ENCODE peak calls at places on chromosome 2, in ten cellular contexts. One of them, this sample, is unnamed. For H3K4me1, the result is how much of the 10 kb centered on the place peaks cover.

GRCh38 chr2:230226090-230226551 is 585 bp downstream of the SP140 start:
- DNase-seq in IMR-90: no peak
- DNase-seq in HepG2: no peak
- DNase-seq in NT2/D1: no peak
- DNase-seq in lower lobe of right lung: no peak
- DNase-seq in small intestine: peak
- DNase-seq in A673: no peak
- DNase-seq in breast epithelium: no peak
- DNase-seq in sigmoid colon: no peak
- DNase-seq in PC-9: no peak
- DNase-seq in this sample: no peak

GRCh38 chr2:166112193-166112605 is 15.6 kb downstream of the SCN1A start:
- DNase-seq in IMR-90: peak
- DNase-seq in NT2/D1: no peak
- DNase-seq in sigmoid colon: no peak
- DNase-seq in small intestine: no peak
- DNase-seq in PC-9: no peak
- DNase-seq in A673: no peak
- DNase-seq in lower lobe of right lung: no peak
- DNase-seq in breast epithelium: no peak
- DNase-seq in HepG2: no peak
- DNase-seq in this sample: no peak

GRCh38 chr2:113977660-113978523 is 88.0 kb downstream of the ACTR3 start:
- DNase-seq in breast epithelium: no peak
- DNase-seq in sigmoid colon: no peak
- DNase-seq in A673: peak
- DNase-seq in PC-9: peak
- DNase-seq in HepG2: peak
- DNase-seq in small intestine: peak
- DNase-seq in IMR-90: peak
- DNase-seq in lower lobe of right lung: no peak
- DNase-seq in NT2/D1: peak
- DNase-seq in this sample: no peak

GRCh38 chr2:99701503-99701902 is 211.7 kb upstream of the REV1 start:
- DNase-seq in small intestine: no peak
- DNase-seq in A673: no peak
- DNase-seq in IMR-90: peak
- DNase-seq in breast epithelium: no peak
- DNase-seq in lower lobe of right lung: no peak
- DNase-seq in HepG2: no peak
- DNase-seq in sigmoid colon: no peak
- DNase-seq in NT2/D1: no peak
- DNase-seq in PC-9: no peak
- DNase-seq in this sample: no peak

GRCh38 chr2:191155608-191156071 is 4.8 kb upstream of the STAT4 start:
- DNase-seq in A673: peak
- DNase-seq in IMR-90: peak
- DNase-seq in NT2/D1: no peak
- DNase-seq in PC-9: no peak
- DNase-seq in small intestine: peak
- DNase-seq in lower lobe of right lung: no peak
- DNase-seq in HepG2: no peak
- DNase-seq in breast epithelium: no peak
- DNase-seq in sigmoid colon: no peak
- DNase-seq in this sample: no peak

GRCh38 chr2:121346886-121347285 is 61.9 kb upstream of the TFCP2L1 start:
- DNase-seq in small intestine: no peak
- DNase-seq in lower lobe of right lung: no peak
- DNase-seq in IMR-90: no peak
- DNase-seq in HepG2: no peak
- DNase-seq in NT2/D1: no peak
- DNase-seq in breast epithelium: no peak
- DNase-seq in A673: no peak
- DNase-seq in PC-9: no peak
- DNase-seq in sigmoid colon: peak
- DNase-seq in this sample: no peak

GRCh38 chr2:9440058-9440727 is 16.7 kb downstream of the CPSF3 start:
- DNase-seq in HepG2: no peak
- DNase-seq in lower lobe of right lung: no peak
- DNase-seq in small intestine: no peak
- DNase-seq in PC-9: no peak
- DNase-seq in A673: no peak
- DNase-seq in breast epithelium: no peak
- DNase-seq in sigmoid colon: no peak
- DNase-seq in IMR-90: peak
- DNase-seq in NT2/D1: no peak
- DNase-seq in this sample: no peak

GRCh38 chr2:128280901-128281321 is 37.8 kb downstream of the HS6ST1 start:
- DNase-seq in NT2/D1: no peak
- DNase-seq in small intestine: no peak
- DNase-seq in A673: no peak
- DNase-seq in IMR-90: no peak
- DNase-seq in lower lobe of right lung: peak
- DNase-seq in sigmoid colon: peak
- DNase-seq in PC-9: no peak
- DNase-seq in breast epithelium: peak
- DNase-seq in HepG2: no peak
- DNase-seq in this sample: peak

DNA sequence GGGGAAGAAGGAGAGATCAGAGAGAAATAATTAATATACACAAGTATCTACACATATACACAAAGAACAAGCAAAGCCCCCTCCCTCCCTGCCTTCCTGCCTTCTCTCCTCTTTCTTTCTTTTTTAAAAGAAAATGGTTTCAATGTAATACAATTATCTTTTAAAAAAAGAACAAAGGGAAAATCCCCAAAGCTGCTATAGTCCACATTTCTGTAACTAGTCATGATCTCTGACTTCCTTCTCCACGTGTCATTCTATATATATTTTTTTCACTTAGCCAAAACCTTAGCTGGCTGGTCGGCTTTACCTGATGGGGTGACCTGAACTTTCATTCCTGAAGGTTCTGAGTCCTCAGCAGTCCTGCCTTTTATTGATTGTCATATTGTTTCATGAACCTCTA is 44.3 kb downstream of the MAP3K20 start:
- DNase-seq in small intestine: no peak
- DNase-seq in HepG2: no peak
- DNase-seq in IMR-90: no peak
- DNase-seq in PC-9: no peak
- DNase-seq in A673: no peak
- DNase-seq in breast epithelium: no peak
- DNase-seq in NT2/D1: no peak
- DNase-seq in sigmoid colon: no peak
- DNase-seq in lower lobe of right lung: no peak
- DNase-seq in this sample: no peak
- H3K4me1 ChIP-seq in small intestine: under half
- H3K4me1 ChIP-seq in HepG2: under half
- H3K4me1 ChIP-seq in IMR-90: under half
- H3K4me1 ChIP-seq in PC-9: under half
- H3K4me1 ChIP-seq in A673: under half
- H3K4me1 ChIP-seq in breast epithelium: under half
- H3K4me1 ChIP-seq in NT2/D1: under half
- H3K4me1 ChIP-seq in sigmoid colon: under half
- H3K4me1 ChIP-seq in lower lobe of right lung: under half
- H3K4me1 ChIP-seq in this sample: under half

DNA sequence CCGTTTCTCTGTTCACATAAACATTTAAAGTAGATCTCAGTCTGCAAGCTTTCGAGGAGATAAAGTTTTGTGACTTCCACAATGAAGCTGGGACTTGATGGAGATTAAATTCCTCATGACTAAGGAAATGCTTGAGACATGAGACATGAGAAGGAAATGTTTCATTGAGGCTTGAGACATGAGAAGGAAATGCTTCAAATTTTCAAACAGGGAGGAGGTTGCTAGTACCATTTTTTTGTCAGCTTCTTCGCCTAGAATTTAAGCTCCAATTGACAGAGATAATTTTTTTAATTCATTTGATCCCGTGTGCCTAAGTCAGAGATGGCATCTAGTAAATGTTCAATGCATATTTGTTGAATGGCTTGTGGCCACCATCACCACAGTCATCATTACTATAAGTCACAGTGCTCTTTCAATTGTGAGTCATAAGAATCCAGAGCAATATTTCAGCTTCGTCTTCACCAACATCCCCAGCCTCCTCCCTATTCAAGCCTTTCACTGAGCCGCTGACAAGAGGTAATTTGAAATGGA is 543 bp upstream of the MARCHF4 start:
- DNase-seq in A673: peak
- DNase-seq in small intestine: no peak
- DNase-seq in IMR-90: peak
- DNase-seq in sigmoid colon: no peak
- DNase-seq in lower lobe of right lung: no peak
- DNase-seq in HepG2: no peak
- DNase-seq in breast epithelium: no peak
- DNase-seq in NT2/D1: no peak
- DNase-seq in PC-9: peak
- DNase-seq in this sample: no peak
- H3K4me3 ChIP-seq in A673: peak
- H3K4me3 ChIP-seq in small intestine: no peak
- H3K4me3 ChIP-seq in IMR-90: peak
- H3K4me3 ChIP-seq in sigmoid colon: no peak
- H3K4me3 ChIP-seq in lower lobe of right lung: no peak
- H3K4me3 ChIP-seq in HepG2: no peak
- H3K4me3 ChIP-seq in breast epithelium: no peak
- H3K4me3 ChIP-seq in NT2/D1: peak
- H3K4me3 ChIP-seq in PC-9: peak
- H3K4me3 ChIP-seq in this sample: no peak

GRCh38 chr2:43393918-43394317 is 167.5 kb upstream of the ZFP36L2 start:
- DNase-seq in sigmoid colon: no peak
- DNase-seq in breast epithelium: no peak
- DNase-seq in lower lobe of right lung: no peak
- DNase-seq in NT2/D1: no peak
- DNase-seq in HepG2: no peak
- DNase-seq in IMR-90: no peak
- DNase-seq in small intestine: no peak
- DNase-seq in A673: no peak
- DNase-seq in PC-9: no peak
- DNase-seq in this sample: no peak
- H3K4me1 ChIP-seq in sigmoid colon: under half
- H3K4me1 ChIP-seq in breast epithelium: under half
- H3K4me1 ChIP-seq in lower lobe of right lung: under half
- H3K4me1 ChIP-seq in NT2/D1: under half
- H3K4me1 ChIP-seq in HepG2: under half
- H3K4me1 ChIP-seq in IMR-90: under half
- H3K4me1 ChIP-seq in small intestine: under half
- H3K4me1 ChIP-seq in A673: under half
- H3K4me1 ChIP-seq in PC-9: under half
- H3K4me1 ChIP-seq in this sample: under half

GRCh38 chr2:196274387-196274809 is 103.0 kb upstream of the STK17B start:
- DNase-seq in HepG2: no peak
- DNase-seq in small intestine: peak
- DNase-seq in NT2/D1: no peak
- DNase-seq in sigmoid colon: no peak
- DNase-seq in IMR-90: peak
- DNase-seq in breast epithelium: no peak
- DNase-seq in lower lobe of right lung: no peak
- DNase-seq in PC-9: no peak
- DNase-seq in A673: peak
- DNase-seq in this sample: peak

GRCh38 chr2:196278491-196278911 is 107.1 kb upstream of the STK17B start:
- DNase-seq in sigmoid colon: no peak
- DNase-seq in PC-9: no peak
- DNase-seq in small intestine: no peak
- DNase-seq in IMR-90: peak
- DNase-seq in A673: no peak
- DNase-seq in NT2/D1: no peak
- DNase-seq in lower lobe of right lung: no peak
- DNase-seq in HepG2: no peak
- DNase-seq in breast epithelium: no peak
- DNase-seq in this sample: no peak

GRCh38 chr2:196277002-196277401 is 105.6 kb upstream of the STK17B start:
- DNase-seq in NT2/D1: no peak
- DNase-seq in breast epithelium: no peak
- DNase-seq in A673: peak
- DNase-seq in IMR-90: peak
- DNase-seq in PC-9: no peak
- DNase-seq in sigmoid colon: no peak
- DNase-seq in HepG2: no peak
- DNase-seq in small intestine: peak
- DNase-seq in lower lobe of right lung: no peak
- DNase-seq in this sample: no peak

GRCh38 chr2:196275646-196276352 is 104.4 kb upstream of the STK17B start:
- DNase-seq in IMR-90: peak
- DNase-seq in sigmoid colon: no peak
- DNase-seq in HepG2: no peak
- DNase-seq in PC-9: no peak
- DNase-seq in small intestine: no peak
- DNase-seq in breast epithelium: no peak
- DNase-seq in A673: peak
- DNase-seq in lower lobe of right lung: no peak
- DNase-seq in NT2/D1: no peak
- DNase-seq in this sample: no peak

GRCh38 chr2:196276421-196276820 is 105.0 kb upstream of the STK17B start:
- DNase-seq in NT2/D1: no peak
- DNase-seq in HepG2: peak
- DNase-seq in lower lobe of right lung: no peak
- DNase-seq in IMR-90: no peak
- DNase-seq in small intestine: peak
- DNase-seq in A673: no peak
- DNase-seq in sigmoid colon: no peak
- DNase-seq in PC-9: no peak
- DNase-seq in breast epithelium: no peak
- DNase-seq in this sample: no peak
- H3K4me3 ChIP-seq in NT2/D1: no peak
- H3K4me3 ChIP-seq in HepG2: no peak
- H3K4me3 ChIP-seq in lower lobe of right lung: no peak
- H3K4me3 ChIP-seq in IMR-90: no peak
- H3K4me3 ChIP-seq in small intestine: no peak
- H3K4me3 ChIP-seq in A673: no peak
- H3K4me3 ChIP-seq in sigmoid colon: no peak
- H3K4me3 ChIP-seq in PC-9: no peak
- H3K4me3 ChIP-seq in breast epithelium: no peak
- H3K4me3 ChIP-seq in this sample: no peak

GRCh38 chr2:160223560-160223959 is 23.5 kb upstream of the ITGB6 start:
- DNase-seq in A673: no peak
- DNase-seq in NT2/D1: no peak
- DNase-seq in PC-9: no peak
- DNase-seq in sigmoid colon: no peak
- DNase-seq in breast epithelium: no peak
- DNase-seq in IMR-90: no peak
- DNase-seq in lower lobe of right lung: no peak
- DNase-seq in HepG2: no peak
- DNase-seq in small intestine: no peak
- DNase-seq in this sample: no peak
- H3K4me1 ChIP-seq in A673: under half
- H3K4me1 ChIP-seq in NT2/D1: under half
- H3K4me1 ChIP-seq in PC-9: half or more
- H3K4me1 ChIP-seq in sigmoid colon: under half
- H3K4me1 ChIP-seq in breast epithelium: under half
- H3K4me1 ChIP-seq in IMR-90: under half
- H3K4me1 ChIP-seq in lower lobe of right lung: under half
- H3K4me1 ChIP-seq in HepG2: half or more
- H3K4me1 ChIP-seq in small intestine: under half
- H3K4me1 ChIP-seq in this sample: under half

This sample was measured in thyroid gland.